ENCODE peak calls at places on chromosomes 5 and 9, in four cellular contexts. M is cardiac muscle cell; O is tibial nerve; F is CD4-positive, CD25-positive, alpha-beta regulatory T cell. V is an unnamed sample.
A peak's percentile ranks its signal among the peaks of the same experiment; 100 is the strongest.

GRCh38 chr9:72952914-72953313 is at the start of gene ALDH1A1:
- DNase-seq in M (peak; percentile 39), O (no peak), F (no peak), V (no peak)

GRCh38 chr9:79477955-79478751 is 93.6 kb upstream of the TLE4 start:
- DNase-seq in M (peak; percentile 64), O (no peak), F (peak; percentile 17), V (no peak)

GRCh38 chr9:97705354-97705950 is 8.3 kb upstream of the XPA start:
- DNase-seq in M (no peak), O (no peak), F (peak; percentile 28), V (no peak)

GRCh38 chr5:111689576-111689975 is 67.4 kb downstream of the NREP start:
- DNase-seq in M (no peak), O (no peak), F (no peak), V (no peak)

GRCh38 chr9:91777437-91777836 is 172.6 kb downstream of the ROR2 start:
- DNase-seq in M (no peak), O (no peak), F (no peak), V (no peak)

GRCh38 chr5:5751987-5752386 is 329.5 kb downstream of the ICE1 start:
- DNase-seq in M (no peak), O (no peak), F (no peak), V (no peak)

GRCh38 chr9:128341435-128341849 is 1.1 kb downstream of the SLC27A4 start:
- DNase-seq in M (peak; percentile 78), O (no peak), F (peak; percentile 68), V (no peak)

GRCh38 chr9:108163321-108164005 is 673.9 kb upstream of the KLF4 start:
- DNase-seq in M (no peak), O (no peak), F (no peak), V (no peak)

GRCh38 chr5:111733571-111733970 is 23.4 kb downstream of the NREP start:
- DNase-seq in M (no peak), O (no peak), F (no peak), V (no peak)

GRCh38 chr9:98195671-98196070 is 3.2 kb upstream of the CORO2A start:
- DNase-seq in M (no peak), O (no peak), F (no peak), V (no peak)

GRCh38 chr5:113043491-113043931 is 66.9 kb downstream of the DCP2 start:
- DNase-seq in M (peak; percentile 60), O (peak; percentile 28), F (no peak), V (no peak)

GRCh38 chr5:179763215-179763945 is 30.4 kb upstream of the LTC4S start:
- DNase-seq in M (peak; percentile 72), O (peak; percentile 53), F (peak; percentile 60), V (no peak)

GRCh38 chr9:112861155-112861554 is 29.5 kb downstream of the SLC46A2 start:
- DNase-seq in M (no peak), O (no peak), F (no peak), V (no peak)

GRCh38 chr9:112858625-112859147 is 32.0 kb downstream of the SLC46A2 start:
- DNase-seq in M (no peak), O (no peak), F (no peak), V (no peak)

GRCh38 chr9:112861638-112862555 is 28.8 kb downstream of the SLC46A2 start:
- DNase-seq in M (no peak), O (no peak), F (no peak), V (no peak)

GRCh38 chr9:112858005-112858404 is 32.7 kb downstream of the SLC46A2 start:
- DNase-seq in M (no peak), O (no peak), F (no peak), V (no peak)

DNA sequence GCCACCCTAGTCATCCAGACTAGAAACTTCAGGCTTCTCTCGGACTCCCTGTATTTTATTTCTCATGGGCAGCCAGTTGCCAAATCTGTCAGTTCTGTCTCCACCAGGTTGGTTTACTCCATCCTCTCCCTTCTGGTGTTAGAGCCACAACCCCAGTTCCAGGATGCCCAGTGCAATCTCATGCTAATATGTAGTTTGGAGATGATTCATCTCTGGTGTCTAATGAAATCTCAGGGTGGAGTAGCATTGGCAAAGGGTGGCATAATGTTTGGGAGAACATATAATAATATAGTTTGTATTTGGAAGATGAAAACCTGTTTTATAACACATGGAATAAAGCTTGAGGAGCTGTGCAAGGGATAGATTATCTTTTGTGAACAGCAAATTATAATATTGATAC is 30.2 kb downstream of the SLC46A2 start:
- DNase-seq in M (no peak), O (no peak), F (no peak), V (no peak)
- H3K4me1 ChIP-seq in M (peaks cover 13% of the 10 kb centered on the region), O (no peaks in the 10 kb centered on the region), F (no peaks in the 10 kb centered on the region), V (peaks cover 6% of the 10 kb centered on the region)

DNA sequence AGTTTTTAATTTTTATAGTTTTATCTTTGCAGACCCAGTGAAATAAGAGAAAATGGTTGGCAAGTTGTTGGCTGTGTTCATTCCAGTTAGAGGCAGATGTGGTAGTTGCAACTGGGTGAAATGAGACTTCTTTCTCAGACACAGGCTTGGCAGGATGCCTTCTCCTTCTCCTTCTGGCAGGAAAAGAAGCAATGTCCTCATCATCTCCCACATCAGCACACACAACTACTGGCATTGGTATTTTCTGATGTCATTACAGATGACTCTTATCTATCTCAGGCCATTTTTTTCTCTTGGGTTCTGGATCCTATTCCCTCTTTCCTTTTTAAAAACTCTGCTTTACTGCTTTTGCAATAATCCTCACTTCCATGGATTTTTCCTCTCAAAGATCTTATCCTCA is 103.3 kb upstream of the EDIL3 start:
- DNase-seq in M (no peak), O (no peak), F (no peak), V (no peak)
- H3K27me3 ChIP-seq in M (no peaks in the 10 kb centered on the region), O (no peaks in the 10 kb centered on the region), F (no peaks in the 10 kb centered on the region), V (peaks cover 11% of the 10 kb centered on the region)

DNA sequence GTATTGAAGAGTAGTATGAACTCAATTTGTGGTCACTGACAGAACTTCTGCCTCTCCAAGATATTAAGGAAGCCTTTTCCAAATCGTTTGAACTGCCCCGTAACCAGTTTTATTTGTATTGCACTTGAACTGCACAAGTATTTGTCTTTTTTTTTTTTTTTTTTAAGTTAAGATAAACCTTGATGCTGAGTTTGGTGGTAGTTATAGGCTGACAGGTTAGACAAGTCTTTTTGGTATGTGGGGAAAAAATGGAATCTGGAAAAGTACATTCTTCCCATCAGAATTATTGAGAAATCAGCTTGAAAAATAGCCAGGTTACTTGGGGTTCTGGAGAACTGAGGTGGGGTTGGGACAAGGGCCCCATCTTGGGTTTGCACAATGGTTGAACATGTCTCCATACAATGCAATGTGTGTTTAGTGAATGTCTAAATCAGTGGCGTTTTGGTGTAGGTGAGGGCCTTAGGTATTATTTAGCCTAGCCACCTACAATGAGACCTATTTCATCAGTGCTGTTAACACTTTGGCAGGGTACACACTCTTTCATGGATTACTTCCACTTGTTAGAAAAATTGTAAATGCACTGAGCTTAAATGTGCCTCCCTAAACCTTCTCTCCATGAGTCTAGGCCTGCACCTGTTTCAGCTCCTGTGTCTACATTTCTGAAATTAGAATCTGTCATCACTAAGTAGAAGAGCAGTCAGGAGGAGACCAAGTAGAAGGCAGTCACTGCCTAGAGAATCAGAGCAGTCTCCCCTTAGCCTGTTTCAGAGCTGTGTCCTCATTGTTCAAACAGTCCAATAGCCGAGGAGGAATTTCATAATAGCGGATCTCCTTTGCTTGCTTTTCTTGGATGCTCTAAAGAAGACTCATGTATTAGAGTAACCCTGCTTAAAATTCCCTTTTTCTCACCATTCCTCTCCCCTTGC is 140.1 kb upstream of the HMHB1 start:
- DNase-seq in M (no peak), O (no peak), F (no peak), V (no peak)
- H3K27ac ChIP-seq in M (no peak overlapping the region), O (no peak overlapping the region), F (no peak overlapping the region), V (no peak overlapping the region)

GRCh38 chr5:150600951-150601773 is 39.3 kb upstream of the SYNPO start:
- DNase-seq in M (no peak), O (no peak), F (no peak), V (no peak)
- H3K4me1 ChIP-seq in M (peaks cover 14% of the 10 kb centered on the region), O (no peaks in the 10 kb centered on the region), F (no peaks in the 10 kb centered on the region), V (peaks cover 22% of the 10 kb centered on the region)

GRCh38 chr5:169290895-169291294 is 10.0 kb downstream of the SLIT3 start:
- DNase-seq in M (no peak), O (no peak), F (no peak), V (no peak)
- H3K27me3 ChIP-seq in M (no peaks in the 10 kb centered on the region), O (no peaks in the 10 kb centered on the region), F (no peaks in the 10 kb centered on the region), V (no peaks in the 10 kb centered on the region)

V was measured in RWPE2.